ENCODE peak calls at places on chromosome 6, in four cellular contexts. P is IMR-90, L is PC-9, Z is aorta. K is an unnamed sample.

GRCh38 chr6:25556516-25556915 is 95.5 kb upstream of the SCGN start:
- DNase-seq in P (peak; percentile 74), L (no peak), Z (peak; percentile 83), K (peak; percentile 43)

GRCh38 chr6:147142684-147143245 is 61.5 kb upstream of the STXBP5 start:
- DNase-seq in P (no peak), L (peak; percentile 55), Z (no peak), K (no peak)

GRCh38 chr6:170261643-170262480 is 29.0 kb downstream of the DLL1 start:
- DNase-seq in P (no peak), L (no peak), Z (peak; percentile 11), K (no peak)

GRCh38 chr6:88358846-88359245 is 192.7 kb upstream of the CNR1 start:
- DNase-seq in P (no peak), L (no peak), Z (no peak), K (peak; percentile 53)

GRCh38 chr6:163850874-163851273 is 436.4 kb downstream of the QKI start:
- DNase-seq in P (no peak), L (no peak), Z (no peak), K (no peak)

GRCh38 chr6:24856954-24857670 is 58.4 kb upstream of the ARMH2 start:
- DNase-seq in P (no peak), L (no peak), Z (no peak), K (no peak)

GRCh38 chr6:701696-702479 is 8.9 kb upstream of the EXOC2 start:
- DNase-seq in P (no peak), L (no peak), Z (no peak), K (no peak)

GRCh38 chr6:166905505-166906134 is 50.7 kb downstream of the RNASET2 start:
- DNase-seq in P (no peak), L (no peak), Z (no peak), K (no peak)

GRCh38 chr6:73579389-73579788 is 58.6 kb upstream of the EEF1A1 start:
- DNase-seq in P (no peak), L (no peak), Z (peak; percentile 59), K (no peak)

GRCh38 chr6:50849781-50850180 is 31.1 kb downstream of the TFAP2B start:
- DNase-seq in P (no peak), L (no peak), Z (no peak), K (no peak)

GRCh38 chr6:24931296-24931695 is 4.5 kb downstream of the RIPOR2 start:
- DNase-seq in P (peak; percentile 40), L (no peak), Z (no peak), K (peak; percentile 55)

GRCh38 chr6:15320683-15321082 is 74.8 kb downstream of the JARID2 start:
- DNase-seq in P (peak; percentile 54), L (no peak), Z (no peak), K (peak; percentile 33)
- H3K4me1 ChIP-seq in P (peaks cover 19% of the 10 kb centered on the region), L (peaks cover 39% of the 10 kb centered on the region), Z (no peaks in the 10 kb centered on the region), K (peaks cover 26% of the 10 kb centered on the region)

GRCh38 chr6:99424022-99424421 is 1.1 kb downstream of the PNISR start:
- DNase-seq in P (no peak), L (no peak), Z (no peak), K (no peak)
- H3K4me1 ChIP-seq in P (peaks cover 2% of the 10 kb centered on the region), L (peaks cover 31% of the 10 kb centered on the region), Z (no peaks in the 10 kb centered on the region), K (peaks cover 14% of the 10 kb centered on the region)

GRCh38 chr6:149852881-149853280 is 11.3 kb downstream of the LRP11 start:
- DNase-seq in P (no peak), L (no peak), Z (no peak), K (no peak)

GRCh38 chr6:149847943-149848267 is 16.3 kb downstream of the LRP11 start:
- DNase-seq in P (no peak), L (no peak), Z (no peak), K (peak; percentile 76)

GRCh38 chr6:149854532-149854931 is 9.6 kb downstream of the LRP11 start:
- DNase-seq in P (no peak), L (peak; percentile 85), Z (peak; percentile 55), K (no peak)

GRCh38 chr6:149852180-149852579 is 12.0 kb downstream of the LRP11 start:
- DNase-seq in P (peak; percentile 62), L (peak; percentile 80), Z (no peak), K (peak; percentile 76)

GRCh38 chr6:149851461-149851860 is 12.7 kb downstream of the LRP11 start:
- DNase-seq in P (peak; percentile 78), L (no peak), Z (no peak), K (peak; percentile 36)
- H3K4me1 ChIP-seq in P (peaks cover 22% of the 10 kb centered on the region), L (peaks cover 81% of the 10 kb centered on the region), Z (no peaks in the 10 kb centered on the region), K (peaks cover 51% of the 10 kb centered on the region)

GRCh38 chr6:111861321-111861938 is 11.8 kb downstream of the FYN start:
- DNase-seq in P (no peak), L (no peak), Z (no peak), K (no peak)

GRCh38 chr6:111855775-111856174 is 17.5 kb downstream of the FYN start:
- DNase-seq in P (no peak), L (no peak), Z (no peak), K (no peak)

GRCh38 chr6:111854683-111855082 is 18.6 kb downstream of the FYN start:
- DNase-seq in P (peak; percentile 79), L (no peak), Z (no peak), K (no peak)

GRCh38 chr6:111857674-111858337 is 15.4 kb downstream of the FYN start:
- DNase-seq in P (no peak), L (no peak), Z (no peak), K (no peak)

DNA sequence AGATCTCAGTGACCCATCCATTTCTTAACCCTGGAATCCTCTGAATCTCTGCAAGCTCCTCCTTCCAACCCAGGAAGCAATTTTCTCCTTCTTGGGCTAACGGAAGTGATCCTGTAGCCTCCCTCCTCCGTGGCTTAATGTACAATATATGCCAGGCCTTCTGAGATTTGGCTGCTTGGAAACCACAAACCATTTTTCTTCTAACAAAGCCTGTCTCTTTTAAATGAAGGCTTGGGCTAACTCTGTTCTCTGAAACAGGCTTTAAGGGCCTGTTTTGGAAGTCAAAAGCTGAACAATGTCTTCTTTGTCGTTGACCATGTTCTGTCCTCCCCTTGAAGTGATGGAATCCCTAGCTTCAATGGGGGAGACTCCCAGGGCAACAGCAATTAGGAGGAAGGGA is 14.9 kb downstream of the FYN start:
- DNase-seq in P (no peak), L (no peak), Z (no peak), K (no peak)
- H3K4me1 ChIP-seq in P (no peaks in the 10 kb centered on the region), L (no peaks in the 10 kb centered on the region), Z (no peaks in the 10 kb centered on the region), K (no peaks in the 10 kb centered on the region)

GRCh38 chr6:12947191-12947795 is 230.7 kb downstream of the PHACTR1 start:
- DNase-seq in P (no peak), L (no peak), Z (no peak), K (no peak)
- H3K4me1 ChIP-seq in P (no peaks in the 10 kb centered on the region), L (no peaks in the 10 kb centered on the region), Z (no peaks in the 10 kb centered on the region), K (no peaks in the 10 kb centered on the region)

DNA sequence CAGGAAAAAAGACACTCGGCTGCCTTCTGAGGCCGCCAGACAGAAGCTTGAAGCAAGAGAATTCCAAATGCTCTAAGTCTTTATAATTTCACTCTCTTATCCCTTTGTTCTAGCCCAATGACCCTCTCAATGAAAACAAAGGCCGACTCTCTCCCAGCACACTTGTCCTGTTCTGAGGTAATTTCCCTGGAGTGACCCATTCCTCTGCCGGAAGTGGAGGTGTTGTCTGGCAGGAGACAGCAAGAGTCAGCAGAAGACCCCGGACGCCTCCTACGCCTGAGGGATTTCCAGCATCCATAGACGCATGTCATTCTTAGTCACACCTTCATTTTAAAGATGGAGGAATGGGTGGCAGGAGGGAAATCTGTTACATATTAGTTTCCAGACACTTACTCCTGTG is 110.3 kb downstream of the SOD2 start:
- DNase-seq in P (no peak), L (no peak), Z (no peak), K (no peak)
- H3K4me1 ChIP-seq in P (peaks cover 3% of the 10 kb centered on the region), L (no peaks in the 10 kb centered on the region), Z (no peaks in the 10 kb centered on the region), K (peaks cover 4% of the 10 kb centered on the region)